ENCODE peak calls at places on chromosomes 2 and 18, in five cellular contexts. S, I, W, M and N are unnamed samples.

GRCh38 chr18:13548944-13549878 is 177.1 kb downstream of the FAM210A start:
- DNase-seq in S (no peak), I (no peak), W (no peak), M (no peak), N (no peak)

GRCh38 chr2:190213441-190214335 is 105.9 kb downstream of the HIBCH start:
- DNase-seq in S (no peak), I (no peak), W (no peak), M (no peak), N (no peak)

GRCh38 chr2:145203931-145204330 is 684.0 kb upstream of the ZEB2 start:
- DNase-seq in S (no peak), I (no peak), W (no peak), M (no peak), N (no peak)

GRCh38 chr2:172440795-172441194 is 13.4 kb downstream of the ITGA6 start:
- DNase-seq in S (no peak), I (no peak), W (no peak), M (no peak), N (no peak)

GRCh38 chr2:100976061-100976460 is 26.0 kb upstream of the RPL31 start:
- DNase-seq in S (no peak), I (peak), W (no peak), M (no peak), N (no peak)

GRCh38 chr18:5582849-5583667 is 39.3 kb upstream of the EPB41L3 start:
- DNase-seq in S (no peak), I (no peak), W (no peak), M (no peak), N (no peak)

GRCh38 chr2:55883339-55883738 is 40.2 kb downstream of the EFEMP1 start:
- DNase-seq in S (no peak), I (no peak), W (no peak), M (no peak), N (no peak)

GRCh38 chr2:73176205-73176880 is 26.0 kb upstream of the NOTO start:
- DNase-seq in S (no peak), I (peak), W (no peak), M (no peak), N (no peak)

GRCh38 chr2:198517961-198518360 is 713.6 kb downstream of the PLCL1 start:
- DNase-seq in S (no peak), I (no peak), W (no peak), M (peak), N (no peak)

GRCh38 chr18:68840554-68841263 is 42.8 kb downstream of the CCDC102B start:
- DNase-seq in S (no peak), I (peak), W (no peak), M (peak), N (peak)

GRCh38 chr2:148096012-148096411 is 75.1 kb downstream of the MBD5 start:
- DNase-seq in S (no peak), I (no peak), W (no peak), M (peak), N (no peak)

GRCh38 chr2:179096090-179096489 is 46.2 kb upstream of the CCDC141 start:
- DNase-seq in S (no peak), I (no peak), W (no peak), M (no peak), N (no peak)

DNA sequence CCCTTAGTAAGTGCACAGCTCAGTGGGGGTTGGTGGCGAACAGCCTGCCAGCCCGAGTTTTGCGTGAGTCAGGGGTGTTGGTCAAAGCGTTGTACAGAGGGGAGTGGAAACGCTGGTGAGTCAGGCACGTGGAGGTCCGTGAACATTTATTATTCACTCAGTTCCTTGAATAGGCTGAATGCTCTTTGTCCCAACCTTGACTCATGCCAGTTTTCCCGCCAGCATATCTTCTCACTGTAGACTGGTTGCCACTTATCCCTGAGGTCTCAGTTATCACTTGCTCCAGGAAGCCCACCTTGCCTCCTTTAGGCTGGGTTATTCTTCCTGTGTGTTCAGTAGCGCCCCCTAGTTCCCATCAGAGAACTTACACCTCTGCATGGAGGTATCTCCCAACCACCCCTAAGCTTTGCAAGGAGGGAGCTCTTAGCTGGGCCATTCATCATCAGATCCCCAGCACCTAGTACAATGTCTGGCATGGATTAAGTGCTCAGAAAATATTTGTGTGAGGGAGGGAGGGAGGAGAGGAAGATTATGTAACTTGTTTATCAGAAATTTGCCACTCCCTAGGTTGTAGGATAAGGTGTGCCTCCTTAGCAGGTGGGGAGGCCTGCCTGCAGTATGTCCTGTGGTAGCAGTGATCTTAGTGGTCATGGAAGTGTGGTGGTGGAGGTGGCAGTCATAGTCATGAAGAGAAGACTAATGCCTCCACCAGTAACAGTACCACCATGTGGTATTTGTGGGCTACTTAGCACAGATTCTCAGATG is 72.1 kb downstream of the CABLES1 start:
- DNase-seq in S (no peak), I (no peak), W (no peak), M (no peak), N (no peak)
- TF ChIP-seq CTCF in S (peak), I (no peak), W (peak), M (peak), N (no peak)

GRCh38 chr18:46642561-46642960 is 14.5 kb downstream of the LOXHD1 start:
- DNase-seq in S (no peak), I (peak), W (no peak), M (no peak), N (no peak)

GRCh38 chr18:46650681-46651080 is 6.3 kb downstream of the LOXHD1 start:
- DNase-seq in S (no peak), I (peak), W (no peak), M (no peak), N (no peak)

GRCh38 chr18:46641917-46642316 is 15.1 kb downstream of the LOXHD1 start:
- DNase-seq in S (no peak), I (no peak), W (no peak), M (no peak), N (no peak)

GRCh38 chr18:46649071-46649862 is 7.8 kb downstream of the LOXHD1 start:
- DNase-seq in S (no peak), I (peak), W (no peak), M (no peak), N (no peak)

DNA sequence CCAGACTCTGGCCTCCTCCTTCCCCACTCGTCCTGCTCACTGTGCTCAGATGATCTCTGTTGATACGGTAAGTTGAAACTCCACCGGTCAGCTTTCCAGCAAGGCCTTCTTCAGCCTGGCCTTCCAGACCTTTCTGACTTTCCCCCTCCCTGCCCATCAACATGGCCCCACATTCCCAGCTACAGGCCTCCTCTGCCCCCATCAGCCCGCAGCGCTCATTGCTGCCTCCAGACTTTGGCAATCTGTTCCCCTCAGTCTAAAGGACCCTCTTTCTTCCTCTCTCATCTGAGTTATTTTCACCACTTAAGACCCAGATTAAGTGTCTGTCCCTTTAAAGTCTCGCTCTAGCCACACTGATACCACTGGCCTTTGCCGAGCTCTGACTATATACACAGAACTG is 10.6 kb downstream of the LOXHD1 start:
- DNase-seq in S (no peak), I (no peak), W (no peak), M (no peak), N (no peak)
- TF ChIP-seq CTCF in S (no peak), I (no peak), W (no peak), M (no peak), N (no peak)

DNA sequence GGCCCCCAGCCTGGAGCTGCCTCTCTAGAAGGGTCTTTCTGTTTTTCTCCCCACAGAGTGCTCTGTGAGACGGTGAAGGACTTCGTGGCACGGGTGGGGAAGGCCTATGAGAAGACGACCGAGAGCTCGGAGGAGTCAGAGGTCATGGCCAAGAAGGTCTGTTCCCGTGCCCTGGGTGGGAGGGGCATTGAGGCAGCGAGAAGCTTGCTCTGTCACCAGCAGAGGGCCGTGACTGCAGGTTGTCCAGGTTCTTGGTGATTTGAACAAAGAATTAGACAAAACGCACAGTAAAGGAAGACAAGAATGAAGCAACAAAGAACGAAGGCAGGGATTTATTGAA is 93.9 kb downstream of the DGKD start:
- DNase-seq in S (peak), I (peak), W (no peak), M (no peak), N (no peak)
- TF ChIP-seq CTCF in S (no peak), I (no peak), W (no peak), M (peak), N (no peak)

GRCh38 chr18:80033181-80034067 is 810 bp upstream of the RBFA start:
- DNase-seq in S (no peak), I (peak), W (no peak), M (no peak), N (peak)

GRCh38 chr18:80034852-80035406 is 695 bp downstream of the RBFA start:
- DNase-seq in S (no peak), I (no peak), W (no peak), M (no peak), N (no peak)

GRCh38 chr18:80037300-80037699 is 3.1 kb downstream of the RBFA start:
- DNase-seq in S (no peak), I (no peak), W (no peak), M (no peak), N (no peak)

GRCh38 chr18:80035997-80036396 is 1.8 kb downstream of the RBFA start:
- DNase-seq in S (no peak), I (no peak), W (no peak), M (no peak), N (no peak)

DNA sequence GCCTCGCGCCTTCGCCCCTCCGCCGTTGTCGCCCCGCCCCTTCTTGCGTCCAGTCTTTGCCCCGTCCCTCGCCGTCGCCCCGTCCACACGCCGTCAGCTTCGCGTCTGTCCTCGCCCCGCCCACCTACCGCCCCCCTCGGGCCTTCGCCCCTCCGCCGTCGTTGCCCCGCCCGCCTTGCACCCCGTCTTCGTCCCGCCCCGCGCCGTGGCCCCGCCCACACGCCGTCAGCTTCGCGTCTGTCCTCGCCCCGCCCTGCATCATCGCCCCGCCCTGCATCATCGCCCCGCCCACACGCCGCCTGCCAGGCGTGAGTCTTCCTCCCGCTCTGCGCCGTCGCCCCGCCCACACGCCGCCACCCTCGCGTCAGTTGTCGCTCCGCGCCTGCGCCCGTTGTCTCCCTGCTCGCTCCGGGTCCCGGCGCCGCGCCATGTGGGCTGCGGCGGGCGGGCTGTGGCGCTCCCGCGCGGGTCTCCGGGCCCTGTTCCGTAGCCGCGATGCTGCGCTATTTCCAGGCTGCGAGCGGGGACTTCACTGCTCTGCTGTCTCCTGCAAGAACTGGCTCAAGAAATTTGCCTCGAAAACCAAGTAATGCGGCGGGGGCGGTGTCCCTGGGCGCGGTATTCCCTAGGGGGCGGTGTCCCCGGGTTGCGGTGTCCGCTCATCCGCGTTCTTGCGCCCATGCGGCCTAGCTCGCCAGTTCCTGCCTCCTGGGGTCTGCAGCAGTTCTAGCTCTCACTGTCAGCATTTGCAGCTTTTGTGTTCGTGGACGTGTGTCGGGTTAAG is at the start of gene RBFA:
- DNase-seq in S (peak), I (peak), W (peak), M (peak), N (peak)
- TF ChIP-seq CTCF in S (peak), I (peak), W (peak), M (peak), N (no peak)

GRCh38 chr2:226733927-226734564 is 65.6 kb downstream of the IRS1 start:
- DNase-seq in S (no peak), I (no peak), W (no peak), M (no peak), N (no peak)
- TF ChIP-seq CTCF in S (no peak), I (no peak), W (no peak), M (no peak), N (no peak)

DNA sequence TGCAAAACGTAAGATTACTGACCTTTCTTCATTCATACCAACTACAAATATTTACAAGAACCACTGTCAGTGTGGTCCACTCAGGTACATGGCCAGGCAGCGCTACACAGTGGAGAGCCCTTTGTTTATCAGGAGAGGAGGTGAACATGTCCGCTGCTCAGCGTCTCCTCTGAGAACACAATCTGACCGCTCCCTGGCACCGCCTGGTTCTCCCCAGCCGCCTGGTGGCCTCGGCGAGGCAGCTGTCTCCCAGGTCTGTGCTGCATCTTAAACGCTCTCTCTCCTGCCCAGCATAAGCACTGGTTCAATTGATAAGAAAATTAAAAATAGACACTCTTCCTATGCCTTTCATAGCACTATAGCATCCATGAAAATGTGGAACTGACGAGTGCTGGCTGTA is 146.8 kb upstream of the PXDN start:
- DNase-seq in S (no peak), I (no peak), W (no peak), M (no peak), N (no peak)
- TF ChIP-seq CTCF in S (no peak), I (no peak), W (no peak), M (no peak), N (no peak)